ENCODE peak calls at places on chromosomes 12 and 14, in eight cellular contexts. Z is lung; N is RWPE1; D is cardiac muscle cell; U is mammary epithelial cell; Q is uterus; B is CD8-positive, alpha-beta T cell; E is testis. G is an unnamed sample.

GRCh38 chr12:106115450-106115849 is 23.3 kb downstream of the NUAK1 start:
- DNase-seq in Z (no peak), N (no peak), D (peak), U (no peak), Q (no peak), B (no peak), E (no peak), G (no peak)

GRCh38 chr12:52182456-52182855 is 9.4 kb downstream of the KRT80 start:
- DNase-seq in Z (no peak), N (no peak), D (no peak), U (no peak), Q (no peak), B (no peak), E (no peak), G (no peak)

GRCh38 chr12:51874013-51874412 is 13.9 kb upstream of the ANKRD33 start:
- DNase-seq in Z (no peak), N (no peak), D (no peak), U (no peak), Q (no peak), B (no peak), E (no peak), G (no peak)

GRCh38 chr14:53001787-53002378 is 51.0 kb upstream of the FERMT2 start:
- DNase-seq in Z (no peak), N (no peak), D (no peak), U (no peak), Q (no peak), B (no peak), E (no peak), G (no peak)

GRCh38 chr14:41668346-41668745 is 61.7 kb downstream of the LRFN5 start:
- DNase-seq in Z (no peak), N (no peak), D (peak), U (no peak), Q (no peak), B (no peak), E (no peak), G (no peak)

GRCh38 chr14:61837336-61838229 is 75.4 kb downstream of the SNAPC1 start:
- DNase-seq in Z (peak), N (peak), D (peak), U (peak), Q (peak), B (peak), E (peak), G (peak)

GRCh38 chr12:57840701-57841100 is 5.8 kb downstream of the CTDSP2 start:
- DNase-seq in Z (peak), N (no peak), D (peak), U (peak), Q (no peak), B (no peak), E (peak), G (no peak)

GRCh38 chr14:20417250-20418186 is 4.2 kb upstream of the TEP1 start:
- DNase-seq in Z (no peak), N (no peak), D (no peak), U (no peak), Q (no peak), B (no peak), E (no peak), G (no peak)

GRCh38 chr12:67430708-67431335 is 161.7 kb downstream of the CAND1 start:
- DNase-seq in Z (peak), N (no peak), D (peak), U (no peak), Q (peak), B (no peak), E (peak), G (no peak)

GRCh38 chr14:56367416-56367815 is 212.2 kb upstream of the TMEM260 start:
- DNase-seq in Z (no peak), N (no peak), D (no peak), U (no peak), Q (no peak), B (no peak), E (no peak), G (no peak)

GRCh38 chr12:20248646-20249045 is 119.7 kb upstream of the PDE3A start:
- DNase-seq in Z (no peak), N (no peak), D (no peak), U (no peak), Q (no peak), B (no peak), E (no peak), G (no peak)

GRCh38 chr12:132619301-132620112 is 931 bp downstream of the P2RX2 start:
- DNase-seq in Z (no peak), N (no peak), D (no peak), U (no peak), Q (no peak), B (no peak), E (no peak), G (no peak)

GRCh38 chr12:84634526-84634925 is 278.1 kb downstream of the SLC6A15 start:
- DNase-seq in Z (no peak), N (no peak), D (no peak), U (no peak), Q (no peak), B (no peak), E (no peak), G (no peak)

GRCh38 chr12:95277139-95277538 is 59.5 kb downstream of the VEZT start:
- DNase-seq in Z (no peak), N (no peak), D (peak), U (peak), Q (no peak), B (no peak), E (no peak), G (no peak)

GRCh38 chr12:27732281-27732680 is 21.6 kb downstream of the MRPS35 start:
- DNase-seq in Z (no peak), N (no peak), D (no peak), U (peak), Q (no peak), B (no peak), E (peak), G (no peak)

GRCh38 chr12:25934461-25934860 is 24.0 kb upstream of the RASSF8 start:
- DNase-seq in Z (no peak), N (no peak), D (no peak), U (no peak), Q (no peak), B (no peak), E (no peak), G (no peak)

GRCh38 chr12:25938581-25938980 is 19.9 kb upstream of the RASSF8 start:
- DNase-seq in Z (no peak), N (no peak), D (no peak), U (no peak), Q (no peak), B (no peak), E (no peak), G (no peak)

GRCh38 chr12:25937096-25937495 is 21.4 kb upstream of the RASSF8 start:
- DNase-seq in Z (no peak), N (no peak), D (no peak), U (no peak), Q (no peak), B (no peak), E (no peak), G (no peak)

GRCh38 chr12:25933001-25933400 is 25.5 kb upstream of the RASSF8 start:
- DNase-seq in Z (no peak), N (no peak), D (no peak), U (no peak), Q (no peak), B (no peak), E (no peak), G (no peak)

GRCh38 chr12:25935355-25936144 is 22.9 kb upstream of the RASSF8 start:
- DNase-seq in Z (no peak), N (no peak), D (peak), U (no peak), Q (no peak), B (no peak), E (no peak), G (no peak)
- TF ChIP-seq CTCF in Z (no peak), N (no peak), D (no peak), U (no peak), Q (no peak), B (no peak), E (no peak), G (no peak)

GRCh38 chr12:120363274-120363855 is 5.6 kb downstream of the MSI1 start:
- DNase-seq in Z (no peak), N (no peak), D (no peak), U (no peak), Q (no peak), B (no peak), E (no peak), G (no peak)
- TF ChIP-seq CTCF in Z (no peak), N (no peak), D (no peak), U (no peak), Q (no peak), B (no peak), E (no peak), G (no peak)

GRCh38 chr14:97185186-97185585 is 388.0 kb downstream of the VRK1 start:
- DNase-seq in Z (no peak), N (peak), D (no peak), U (no peak), Q (no peak), B (peak), E (peak), G (no peak)
- TF ChIP-seq CTCF in Z (no peak), N (peak), D (no peak), U (peak), Q (no peak), B (peak), E (peak), G (no peak)

DNA sequence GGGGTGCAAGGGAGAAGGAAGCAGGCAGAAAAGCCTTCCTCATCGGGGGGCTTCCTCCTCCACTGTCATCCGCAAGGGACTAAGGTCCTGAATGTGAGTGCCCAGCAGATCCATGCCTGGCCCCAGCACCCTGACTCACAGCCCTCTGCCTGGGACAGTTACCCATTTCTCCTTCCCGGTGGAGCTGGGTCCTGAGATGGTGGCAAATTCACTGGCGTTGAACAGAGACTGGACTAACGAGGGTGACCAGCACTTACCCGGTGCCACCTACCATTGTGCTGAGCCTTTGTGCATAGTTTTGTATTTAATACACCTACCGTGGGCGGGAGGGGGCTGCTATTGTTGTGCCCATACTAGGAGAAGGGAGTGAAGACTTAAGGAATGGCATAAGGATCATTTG is 30.9 kb upstream of the PLEKHG6 start:
- DNase-seq in Z (no peak), N (no peak), D (no peak), U (no peak), Q (no peak), B (no peak), E (no peak), G (no peak)
- TF ChIP-seq CTCF in Z (no peak), N (no peak), D (no peak), U (no peak), Q (no peak), B (no peak), E (no peak), G (no peak)

DNA sequence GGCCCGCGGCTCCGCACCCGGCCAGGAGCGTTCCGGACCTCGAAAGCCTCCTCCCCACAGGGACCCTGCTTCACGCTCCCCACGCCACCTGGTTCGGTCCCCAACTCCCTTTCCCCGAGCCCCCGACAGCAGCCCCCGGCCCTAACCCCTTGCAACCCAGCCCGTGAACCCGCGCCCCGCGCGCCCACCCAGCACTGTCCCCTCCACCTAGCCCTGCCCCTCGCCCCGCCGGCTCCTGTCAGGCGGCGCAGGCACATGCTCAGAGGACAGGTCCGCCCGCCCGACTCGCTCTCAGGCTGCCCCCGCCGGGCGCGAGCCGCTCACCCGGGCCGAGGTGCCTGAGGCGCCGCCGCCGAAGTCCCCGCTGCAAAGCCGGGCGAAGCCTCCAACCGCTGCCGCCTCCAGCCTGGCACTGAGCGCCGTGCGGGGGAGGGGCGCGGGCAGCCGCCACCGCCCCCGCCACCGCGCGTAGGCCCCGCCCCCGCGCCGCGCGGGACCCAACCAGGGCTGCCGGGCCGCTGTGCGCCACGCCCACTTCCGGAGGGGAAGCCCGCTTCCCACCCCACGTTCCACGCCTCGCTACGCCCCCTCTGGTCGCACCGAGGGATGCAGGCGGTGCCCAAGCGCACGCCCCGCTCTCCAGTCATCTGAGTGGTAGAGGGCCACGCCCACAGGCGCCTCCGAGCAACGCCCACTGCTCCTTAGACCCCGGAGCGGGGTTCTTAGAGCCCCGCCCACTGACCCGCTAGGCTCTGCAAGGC is at the start of gene CORO1C:
- DNase-seq in Z (peak), N (peak), D (peak), U (peak), Q (peak), B (peak), E (peak), G (peak)
- TF ChIP-seq CTCF in Z (peak), N (peak), D (peak), U (peak), Q (peak), B (peak), E (peak), G (peak)

DNA sequence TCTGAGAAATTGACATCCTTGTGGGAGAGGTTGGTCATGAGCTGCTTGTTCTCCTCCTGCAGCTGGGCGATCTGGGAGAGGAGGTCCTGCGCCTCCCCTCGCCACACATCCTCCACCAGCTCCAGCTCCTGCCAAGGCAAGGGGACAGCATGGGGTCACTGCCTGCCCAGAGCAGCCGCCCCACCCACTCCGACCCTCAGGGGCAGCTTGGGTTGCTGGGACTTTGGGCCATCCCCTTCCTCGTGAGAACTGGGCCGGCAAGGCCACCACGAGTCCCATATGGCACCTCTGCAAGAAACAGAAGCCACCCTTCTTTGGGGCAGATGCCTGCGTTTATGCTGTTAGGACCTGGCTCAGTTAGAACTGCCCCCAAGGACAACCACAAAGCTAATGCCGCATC is 10.0 kb downstream of the RILPL1 start:
- DNase-seq in Z (no peak), N (no peak), D (no peak), U (no peak), Q (no peak), B (no peak), E (no peak), G (no peak)
- TF ChIP-seq CTCF in Z (no peak), N (no peak), D (no peak), U (no peak), Q (no peak), B (no peak), E (no peak), G (no peak)

GRCh38 chr14:22512106-22512814 is 76.8 kb downstream of the DAD1 start:
- DNase-seq in Z (no peak), N (no peak), D (no peak), U (no peak), Q (no peak), B (no peak), E (no peak), G (no peak)

GRCh38 chr14:22509751-22510300 is 79.2 kb downstream of the DAD1 start:
- DNase-seq in Z (no peak), N (no peak), D (no peak), U (no peak), Q (no peak), B (no peak), E (no peak), G (no peak)

GRCh38 chr14:22510527-22511110 is 78.4 kb downstream of the DAD1 start:
- DNase-seq in Z (no peak), N (no peak), D (peak), U (no peak), Q (no peak), B (no peak), E (no peak), G (no peak)

GRCh38 chr14:22515961-22516360 is 73.1 kb downstream of the DAD1 start:
- DNase-seq in Z (no peak), N (no peak), D (no peak), U (no peak), Q (no peak), B (no peak), E (no peak), G (no peak)

GRCh38 chr14:22513066-22513812 is 75.8 kb downstream of the DAD1 start:
- DNase-seq in Z (no peak), N (no peak), D (no peak), U (no peak), Q (no peak), B (no peak), E (no peak), G (no peak)
- TF ChIP-seq CTCF in Z (no peak), N (no peak), D (no peak), U (no peak), Q (no peak), B (no peak), E (no peak), G (no peak)

G was measured in osteocyte.